ENCODE peak calls at places on chromosomes 1 and 21, in six cellular contexts. S is endothelial cell of umbilical vein, X is adrenal gland, K is right atrium auricular region, L is adipocyte, C is right lobe of liver. F is an unnamed sample.
A peak's percentile ranks its signal among the peaks of the same experiment; 100 is the strongest.

GRCh38 chr21:27379381-27379780 is 412.5 kb upstream of the ADAMTS5 start:
- DNase-seq in C (no peak), X (no peak), K (no peak), S (no peak), L (no peak), F (no peak)

GRCh38 chr1:71080178-71080781 is 555 bp downstream of the ZRANB2 start:
- DNase-seq in K (no peak), L (peak; percentile 48), C (peak; percentile 43), X (peak; percentile 24), S (peak; percentile 31), F (no peak)

GRCh38 chr21:14737922-14738321 is 191.8 kb upstream of the SAMSN1 start:
- DNase-seq in X (peak; percentile 29), S (peak; percentile 62), C (no peak), K (no peak), L (peak; percentile 65), F (no peak)

GRCh38 chr21:40793057-40793456 is 53.9 kb downstream of the DSCAM start:
- DNase-seq in X (no peak), S (no peak), L (peak; percentile 26), K (no peak), C (no peak), F (no peak)

GRCh38 chr1:162151900-162152829 is 82.7 kb downstream of the NOS1AP start:
- DNase-seq in C (peak; percentile 88), L (peak; percentile 9), X (no peak), K (no peak), S (no peak), F (no peak)

GRCh38 chr1:201628490-201628889 is 89.6 kb downstream of the NAV1 start:
- DNase-seq in S (no peak), L (no peak), K (no peak), C (no peak), X (no peak), F (no peak)

GRCh38 chr1:13651279-13651678 is 48.7 kb upstream of the PRDM2 start:
- DNase-seq in X (no peak), L (peak; percentile 42), C (no peak), S (no peak), K (no peak), F (no peak)

GRCh38 chr1:85607913-85608250 is 27.3 kb downstream of the CCN1 start:
- DNase-seq in K (no peak), X (no peak), S (no peak), L (no peak), C (no peak), F (no peak)

GRCh38 chr1:234062166-234062565 is 157.7 kb downstream of the SLC35F3 start:
- DNase-seq in S (no peak), K (no peak), C (no peak), X (no peak), L (no peak), F (no peak)

GRCh38 chr1:167676916-167677848 is 44.6 kb upstream of the MPZL1 start:
- DNase-seq in L (no peak), X (no peak), K (no peak), S (no peak), C (no peak), F (no peak)
- H3K4me1 ChIP-seq in L (no peaks in the 10 kb centered on the region), X (no peaks in the 10 kb centered on the region), K (peaks cover 40% of the 10 kb centered on the region), S (no peaks in the 10 kb centered on the region), C (no peaks in the 10 kb centered on the region), F (no peaks in the 10 kb centered on the region)

GRCh38 chr1:21265644-21266043 is 24.6 kb downstream of the ECE1 start:
- DNase-seq in X (no peak), C (no peak), S (no peak), L (no peak), K (no peak), F (no peak)

GRCh38 chr1:21268281-21269239 is 21.7 kb downstream of the ECE1 start:
- DNase-seq in K (no peak), L (no peak), C (peak; percentile 73), X (peak; percentile 78), S (peak; percentile 28), F (no peak)

GRCh38 chr1:21267191-21268077 is 22.8 kb downstream of the ECE1 start:
- DNase-seq in K (no peak), C (no peak), L (no peak), X (no peak), S (no peak), F (no peak)

GRCh38 chr1:21264913-21265312 is 25.4 kb downstream of the ECE1 start:
- DNase-seq in S (no peak), C (no peak), X (no peak), L (no peak), K (no peak), F (no peak)

DNA sequence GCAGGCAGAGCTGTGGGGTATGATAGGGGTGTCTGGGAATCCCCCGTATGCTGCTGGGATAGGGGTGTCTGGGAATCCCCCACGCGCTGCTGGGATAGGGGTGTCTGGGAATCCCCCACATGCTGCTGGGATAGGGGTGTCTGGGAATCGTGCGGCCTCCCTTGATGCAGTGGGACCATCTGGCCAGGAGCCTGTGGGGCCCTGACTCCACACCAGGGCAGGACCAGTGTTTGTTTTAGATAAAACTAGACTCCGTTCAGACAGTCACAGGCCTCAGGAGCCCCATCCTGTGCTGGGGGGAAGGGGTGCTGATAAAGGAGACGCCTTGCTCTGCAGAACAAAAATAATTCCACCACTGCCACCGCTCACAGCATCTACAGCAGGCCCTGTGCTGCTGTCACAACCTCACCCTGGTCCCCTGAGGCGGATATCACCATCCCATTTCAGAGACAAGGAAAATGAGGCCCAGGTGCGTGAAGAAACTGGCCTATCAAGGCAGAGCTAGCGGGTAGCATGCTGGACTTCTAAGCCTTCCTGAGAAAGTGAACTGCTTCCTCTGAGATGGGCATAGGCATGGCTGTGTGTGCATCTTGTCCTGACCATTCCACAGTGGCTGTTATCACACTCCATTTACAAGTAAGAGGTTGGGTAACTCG is 24.0 kb downstream of the ECE1 start:
- DNase-seq in K (no peak), L (no peak), C (no peak), X (no peak), S (peak; percentile 39), F (no peak)
- H3K4me1 ChIP-seq in K (peaks cover 91% of the 10 kb centered on the region), L (peaks cover 19% of the 10 kb centered on the region), C (peaks cover 47% of the 10 kb centered on the region), X (peaks cover 50% of the 10 kb centered on the region), S (peaks cover 77% of the 10 kb centered on the region), F (peaks cover 19% of the 10 kb centered on the region)

GRCh38 chr1:226698659-226699058 is 40.4 kb downstream of the ITPKB start:
- DNase-seq in L (no peak), C (no peak), K (no peak), X (no peak), S (no peak), F (no peak)

GRCh38 chr1:226699166-226699565 is 39.9 kb downstream of the ITPKB start:
- DNase-seq in L (no peak), S (no peak), K (no peak), X (no peak), C (no peak), F (no peak)

GRCh38 chr1:226697151-226697575 is 41.9 kb downstream of the ITPKB start:
- DNase-seq in S (peak; percentile 64), K (no peak), L (peak; percentile 80), X (no peak), C (no peak), F (no peak)

GRCh38 chr1:226696552-226696951 is 42.5 kb downstream of the ITPKB start:
- DNase-seq in K (no peak), S (no peak), C (no peak), X (no peak), L (no peak), F (no peak)

DNA sequence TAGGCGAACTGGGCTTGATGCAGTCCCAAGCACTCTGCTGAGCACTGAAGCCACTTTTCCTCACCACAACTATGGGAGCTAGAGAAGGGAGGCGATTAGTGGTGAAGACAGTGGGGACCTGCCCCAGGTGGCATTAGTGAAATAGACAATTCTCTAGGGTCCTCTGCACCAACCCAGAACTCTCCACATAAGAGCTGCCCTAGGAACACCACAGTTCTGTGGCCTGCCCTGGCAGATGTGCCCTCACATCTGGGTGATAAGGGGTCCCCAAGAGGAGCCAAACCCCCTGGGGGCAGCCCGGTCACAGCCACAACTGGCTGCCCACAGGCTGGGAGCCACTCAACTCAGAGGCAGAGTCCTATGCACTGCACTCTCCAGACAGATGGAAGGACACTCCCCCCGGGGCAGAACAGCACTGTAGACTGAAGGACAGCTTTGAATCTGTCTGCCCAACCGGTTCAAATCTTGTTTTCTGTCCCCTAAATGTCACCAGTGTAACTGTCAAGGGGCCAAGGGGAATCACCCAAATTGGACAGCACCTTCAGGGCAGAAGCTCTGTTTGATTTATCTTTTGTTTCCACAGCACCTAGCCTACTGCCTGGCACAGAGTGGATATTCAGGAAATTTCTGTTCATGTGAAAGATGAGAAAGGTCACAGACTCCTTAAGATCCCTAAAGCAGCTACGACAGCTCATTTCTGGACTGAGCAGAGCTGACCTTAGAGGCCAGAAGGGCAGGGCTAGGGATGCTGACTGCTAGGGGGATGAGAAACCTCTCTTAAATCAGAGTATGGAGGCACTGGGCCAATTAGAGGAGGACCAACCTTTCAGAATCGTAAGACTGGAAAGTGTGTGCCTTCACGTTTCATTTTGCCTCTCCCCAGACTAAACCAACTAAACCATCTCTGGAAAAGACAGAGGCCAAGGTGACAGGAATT is 41.2 kb downstream of the ITPKB start:
- DNase-seq in L (no peak), S (no peak), X (no peak), K (no peak), C (no peak), F (no peak)
- H3K4me1 ChIP-seq in L (peaks cover 25% of the 10 kb centered on the region), S (peaks cover 15% of the 10 kb centered on the region), X (peaks cover 6% of the 10 kb centered on the region), K (peaks cover 57% of the 10 kb centered on the region), C (no peaks in the 10 kb centered on the region), F (peaks cover 4% of the 10 kb centered on the region)

DNA sequence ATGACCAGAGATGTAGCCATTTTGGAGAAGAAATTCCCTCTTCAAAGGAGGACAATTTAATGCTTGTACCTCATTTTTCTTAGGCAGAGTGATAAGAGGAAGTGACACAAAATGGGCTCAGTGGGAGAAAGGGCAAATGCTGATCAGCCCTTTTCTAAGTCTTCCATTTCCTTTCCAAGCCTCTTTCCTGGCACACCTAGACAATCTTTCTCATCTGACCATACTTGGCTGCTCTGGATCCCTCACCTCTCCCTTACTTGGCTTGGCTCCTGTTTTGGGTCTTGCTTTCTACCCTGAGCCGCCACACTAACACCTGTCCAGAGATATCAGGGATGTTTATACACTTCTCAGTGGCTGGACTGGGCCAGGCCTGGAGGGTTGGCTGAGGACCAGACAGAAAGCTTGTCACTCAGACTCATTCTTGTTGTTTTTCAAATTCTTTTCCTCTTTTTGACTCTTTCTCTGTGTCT is 13.1 kb downstream of the TXNIP start:
- DNase-seq in C (peak; percentile 69), S (no peak), K (no peak), X (no peak), L (no peak), F (no peak)
- H3K4me1 ChIP-seq in C (peaks cover 27% of the 10 kb centered on the region), S (peaks cover 37% of the 10 kb centered on the region), K (peaks cover 83% of the 10 kb centered on the region), X (peaks cover 56% of the 10 kb centered on the region), L (peaks cover 69% of the 10 kb centered on the region), F (no peaks in the 10 kb centered on the region)

GRCh38 chr1:153778051-153778823 is 3.0 kb downstream of the SLC27A3 start:
- DNase-seq in X (no peak), C (no peak), S (no peak), K (no peak), L (no peak), F (no peak)

GRCh38 chr1:153777648-153778047 is 2.4 kb downstream of the SLC27A3 start:
- DNase-seq in C (peak; percentile 92), S (no peak), L (no peak), X (peak; percentile 70), K (no peak), F (no peak)

GRCh38 chr1:153780551-153780950 is 5.3 kb downstream of the SLC27A3 start:
- DNase-seq in S (no peak), X (no peak), C (no peak), K (no peak), L (no peak), F (no peak)

GRCh38 chr1:153779781-153780541 is 4.8 kb downstream of the SLC27A3 start:
- DNase-seq in X (peak; percentile 86), K (no peak), S (peak; percentile 59), C (no peak), L (no peak), F (no peak)

GRCh38 chr1:153778824-153779519 is 3.8 kb downstream of the SLC27A3 start:
- DNase-seq in X (no peak), C (no peak), S (no peak), L (no peak), K (no peak), F (no peak)
- H3K4me1 ChIP-seq in X (peaks cover 26% of the 10 kb centered on the region), C (peaks cover 41% of the 10 kb centered on the region), S (peaks cover 37% of the 10 kb centered on the region), L (peaks cover 53% of the 10 kb centered on the region), K (peaks cover 74% of the 10 kb centered on the region), F (peaks cover 14% of the 10 kb centered on the region)